ENCODE peak calls at places on chromosomes 12 and 14, in four cellular contexts. H is cardiac fibroblast, N is endothelial cell of umbilical vein, U is dorsolateral prefrontal cortex. S is an unnamed sample.

GRCh38 chr14:28813810-28814209 is 47.2 kb downstream of the FOXG1 start:
- DNase-seq in N (no peak), H (no peak), U (no peak), S (peak; percentile 49)

GRCh38 chr12:87758271-87758670 is 270.9 kb downstream of the C12orf50 start:
- DNase-seq in H (no peak), U (no peak), N (no peak), S (no peak)

GRCh38 chr12:89529738-89530137 is 3.9 kb upstream of the POC1B start:
- DNase-seq in U (no peak), H (peak; percentile 76), N (peak; percentile 73), S (peak; percentile 67)

GRCh38 chr14:92368001-92368400 is 45.0 kb downstream of the SLC24A4 start:
- DNase-seq in N (no peak), U (no peak), H (no peak), S (no peak)

GRCh38 chr12:31226639-31227038 is 99.3 kb downstream of the SINHCAF start:
- DNase-seq in U (no peak), H (no peak), N (no peak), S (no peak)

GRCh38 chr14:102985665-102986064 is 63.2 kb downstream of the AMN start:
- DNase-seq in H (no peak), N (no peak), U (peak; percentile 54), S (no peak)

GRCh38 chr12:104199964-104200363 is 15.6 kb upstream of the TXNRD1 start:
- DNase-seq in N (no peak), H (no peak), U (no peak), S (no peak)

GRCh38 chr14:64795921-64796320 is 83.8 kb downstream of the SPTB start:
- DNase-seq in U (no peak), N (no peak), H (no peak), S (no peak)

GRCh38 chr14:63940387-63940786 is 87.6 kb downstream of the SYNE2 start:
- DNase-seq in U (no peak), H (no peak), N (no peak), S (no peak)

GRCh38 chr12:6943387-6943718 is 263 bp upstream of the RNU7-1 start:
- DNase-seq in N (no peak), U (peak; percentile 89), H (peak; percentile 96), S (peak; percentile 95)

GRCh38 chr14:88565427-88565826 is 2.6 kb downstream of the ZC3H14 start:
- DNase-seq in H (no peak), U (no peak), N (no peak), S (no peak)

GRCh38 chr14:100132903-100133510 is 26.4 kb downstream of the DEGS2 start:
- DNase-seq in U (no peak), H (no peak), N (no peak), S (peak; percentile 52)

GRCh38 chr12:2412305-2412643 is 359.5 kb downstream of the CACNA1C start:
- DNase-seq in U (no peak), H (no peak), N (no peak), S (no peak)

GRCh38 chr12:12333980-12334709 is 15.9 kb downstream of the MANSC1 start:
- DNase-seq in N (peak; percentile 67), U (peak; percentile 10), H (peak; percentile 59), S (peak; percentile 51)

GRCh38 chr14:59274991-59275391 is 86.5 kb downstream of the DAAM1 start:
- DNase-seq in N (no peak), H (peak; percentile 35), U (no peak), S (no peak)

GRCh38 chr14:64113279-64113678 is 180.9 kb downstream of the ESR2 start:
- DNase-seq in H (no peak), N (no peak), U (no peak), S (no peak)

GRCh38 chr14:75413013-75413412 is 14.8 kb upstream of the JDP2 start:
- DNase-seq in U (no peak), N (no peak), H (no peak), S (no peak)

GRCh38 chr12:23950011-23950774 is 723 bp upstream of the SOX5 start:
- DNase-seq in N (peak; percentile 55), U (no peak), H (peak; percentile 33), S (peak; percentile 19)

GRCh38 chr14:51447411-51447810 is 204.3 kb upstream of the FRMD6 start:
- DNase-seq in H (no peak), N (no peak), U (no peak), S (no peak)

GRCh38 chr14:91681893-91682563 is 49.9 kb downstream of the CATSPERB start:
- DNase-seq in N (no peak), H (no peak), U (no peak), S (no peak)

GRCh38 chr14:64444984-64445845 is 20.1 kb upstream of the AKAP5 start:
- DNase-seq in H (peak; percentile 85), U (no peak), N (peak; percentile 84), S (peak; percentile 72)

GRCh38 chr12:98559666-98560065 is 33.8 kb upstream of the SLC25A3 start:
- DNase-seq in N (no peak), H (no peak), U (peak; percentile 24), S (no peak)

GRCh38 chr12:32240833-32241232 is 134.2 kb downstream of the BICD1 start:
- DNase-seq in H (no peak), U (no peak), N (peak; percentile 61), S (peak; percentile 39)

GRCh38 chr12:106170285-106170684 is 31.5 kb upstream of the NUAK1 start:
- DNase-seq in H (peak; percentile 56), N (no peak), U (no peak), S (peak; percentile 76)

GRCh38 chr14:75527449-75528163 is 5.3 kb downstream of the BATF start:
- DNase-seq in H (no peak), N (no peak), U (no peak), S (no peak)

GRCh38 chr14:29354446-29354845 is 573.2 kb downstream of the PRKD1 start:
- DNase-seq in H (no peak), U (no peak), N (no peak), S (peak; percentile 18)

GRCh38 chr14:98701377-98701776 is 570.6 kb downstream of the BCL11B start:
- DNase-seq in H (no peak), N (no peak), U (no peak), S (no peak)

GRCh38 chr14:71931492-71932228 is 569 bp upstream of the RGS6 start:
- DNase-seq in N (no peak), U (peak; percentile 55), H (no peak), S (no peak)

GRCh38 chr14:71932229-71932951 is at the start of gene RGS6:
- DNase-seq in U (peak; percentile 6), H (peak; percentile 8), N (no peak), S (no peak)

DNA sequence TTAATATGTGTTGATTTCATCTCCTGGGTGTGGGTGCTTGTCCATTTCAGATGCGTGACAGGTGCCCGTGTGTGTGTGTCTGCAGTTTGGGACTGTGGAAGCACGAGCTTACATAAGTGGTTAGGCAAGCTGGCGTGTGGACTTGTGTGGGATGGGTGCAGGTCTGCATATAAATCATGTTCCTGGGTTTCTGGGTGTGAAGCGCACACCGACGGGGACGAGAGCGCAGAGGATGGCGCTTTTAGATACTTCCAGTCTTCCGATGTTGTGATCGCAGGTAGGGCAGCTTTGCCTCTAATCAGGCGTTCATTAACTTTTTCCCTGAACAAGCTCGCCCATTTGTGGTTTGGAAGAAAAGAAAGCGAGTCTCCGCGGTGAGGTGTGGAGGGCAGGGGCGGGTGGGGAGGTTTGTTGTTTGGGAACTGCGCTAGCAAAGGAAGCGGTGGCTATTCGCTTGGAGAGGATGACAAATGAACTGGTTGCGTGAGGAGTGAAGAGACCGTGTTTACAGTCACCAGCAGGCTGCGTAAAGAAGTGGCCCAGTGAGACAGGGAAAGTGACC is 878 bp downstream of the RGS6 start:
- DNase-seq in N (no peak), U (peak; percentile 25), H (no peak), S (no peak)
- TF ChIP-seq CTCF in N (no peak), U (no peak), H (no peak), S (no peak)

DNA sequence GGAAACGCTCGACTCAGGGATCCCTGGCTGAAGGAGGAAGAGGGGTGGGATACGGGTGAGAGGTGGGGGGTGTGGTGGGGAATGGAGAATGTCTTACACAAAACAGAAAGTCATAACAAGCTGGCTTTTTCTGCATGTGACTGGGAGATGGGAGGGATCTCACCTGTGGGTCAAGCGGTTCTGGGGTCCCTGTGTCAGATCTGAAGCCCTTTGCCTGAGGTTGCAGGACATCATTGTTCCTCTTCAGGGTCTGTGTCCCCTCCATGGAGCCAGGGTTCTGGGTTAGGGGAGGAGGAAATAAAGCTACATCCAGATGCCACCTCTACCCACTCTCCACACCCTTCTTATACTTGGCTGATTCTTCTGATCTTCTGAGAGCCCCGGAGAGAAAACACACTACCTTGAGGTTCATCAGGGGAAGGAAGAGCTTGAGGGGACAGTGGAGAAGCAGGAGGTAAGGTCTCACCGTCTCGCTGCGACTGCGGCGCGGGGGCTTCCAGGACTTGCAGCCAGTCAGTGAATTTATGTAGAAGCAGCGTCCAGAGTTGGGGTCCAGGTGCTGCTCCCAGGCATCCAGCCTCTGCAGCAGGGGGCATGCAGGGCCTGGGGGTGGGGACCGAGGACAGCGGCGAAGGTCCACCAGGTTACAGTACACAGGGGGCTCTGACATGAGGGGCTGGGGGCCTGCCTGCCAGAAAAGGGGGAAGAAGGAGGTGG is 2.5 kb downstream of the ARHGAP9 start:
- DNase-seq in U (no peak), N (no peak), H (no peak), S (no peak)
- H3K4me3 ChIP-seq in U (peak overlapping the region; percentile 66), N (no peak overlapping the region), H (no peak overlapping the region), S (no peak overlapping the region)

GRCh38 chr14:34874386-34875030 is 652 bp downstream of the BAZ1A start:
- DNase-seq in U (peak; percentile 40), H (peak; percentile 57), N (peak; percentile 62), S (peak; percentile 42)
- TF ChIP-seq CTCF in U (no peak), H (no peak), N (no peak), S (no peak)

DNA sequence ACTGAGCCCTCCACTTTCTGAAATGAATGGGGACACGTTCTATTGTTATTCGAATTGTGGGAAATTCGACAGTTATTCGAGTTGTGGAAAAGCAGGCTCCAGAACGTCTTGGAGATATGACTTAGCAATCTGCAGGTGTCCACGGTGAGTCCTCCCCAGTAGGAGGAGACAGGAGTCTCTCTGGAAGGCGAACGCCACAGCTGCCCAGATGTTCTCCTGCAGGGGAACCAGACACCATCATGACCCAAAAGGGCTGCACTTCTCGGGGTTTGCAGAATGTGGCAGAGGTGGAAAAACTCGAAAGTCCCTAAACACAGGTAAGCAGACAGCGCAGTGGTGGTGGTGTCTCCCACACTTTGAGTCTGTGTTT is 363.6 kb upstream of the SFSWAP start:
- DNase-seq in N (no peak), U (no peak), H (no peak), S (no peak)
- H3K4me3 ChIP-seq in N (no peak overlapping the region), U (no peak overlapping the region), H (no peak overlapping the region), S (no peak overlapping the region)

GRCh38 chr12:57242691-57243454 is 8.1 kb downstream of the STAC3 start:
- DNase-seq in U (peak; percentile 39), N (peak; percentile 53), H (peak; percentile 57), S (no peak)
- TF ChIP-seq CTCF in U (peak; percentile 58), N (peak; percentile 54), H (peak; percentile 69), S (peak; percentile 52)

DNA sequence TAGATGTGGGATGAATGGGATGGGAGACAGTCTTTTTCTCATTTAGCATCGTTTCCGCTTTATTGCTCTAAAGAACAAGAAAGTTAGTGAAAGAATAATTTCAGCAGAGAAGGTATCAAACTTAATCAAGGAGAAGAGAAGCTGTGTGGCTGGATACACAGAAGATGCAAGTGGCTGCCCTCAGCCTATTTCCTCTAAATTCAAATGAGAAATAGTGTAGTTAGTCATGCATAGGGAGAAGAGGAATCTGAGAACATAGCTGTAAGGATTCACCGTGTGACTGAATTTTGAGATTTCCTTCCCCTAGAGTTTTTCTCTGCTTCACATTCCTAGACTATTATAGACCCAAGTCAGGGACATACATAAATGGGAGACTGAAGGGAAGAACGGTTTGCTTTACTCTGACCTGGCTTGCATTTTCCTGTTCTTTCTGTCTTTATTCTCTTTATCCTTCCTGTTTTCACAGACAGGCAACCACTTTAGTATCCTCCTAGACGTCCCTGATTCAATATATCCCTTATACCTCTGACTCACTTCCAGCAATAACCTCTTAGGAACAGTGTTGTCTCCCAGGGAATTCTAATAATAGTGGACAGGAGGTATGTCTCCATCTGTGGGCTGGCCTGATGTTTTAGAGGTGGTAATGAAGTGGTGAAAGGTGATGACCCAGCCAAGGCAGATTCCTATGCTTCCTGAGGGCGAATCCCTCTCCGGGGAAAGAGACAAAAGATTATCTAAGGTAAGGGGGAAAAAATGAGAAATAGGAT is 7.0 kb downstream of the RNASE10 start:
- DNase-seq in U (no peak), N (peak; percentile 43), H (peak; percentile 9), S (peak; percentile 82)
- H3K4me3 ChIP-seq in U (no peak overlapping the region), N (no peak overlapping the region), H (no peak overlapping the region), S (no peak overlapping the region)

S was measured in fibroblast of mammary gland.